ENCODE peak calls at places on chromosomes 11 and 22, in five cellular contexts. One of them, this sample, is unnamed.

GRCh38 chr11:125343086-125343731 is 152.9 kb downstream of the FEZ1 start:
- DNase-seq in endothelial cell: no peak
- DNase-seq in Panc1: no peak
- DNase-seq in CD8-positive, alpha-beta T cell: no peak
- DNase-seq in osteocyte: no peak
- DNase-seq in this sample: no peak

GRCh38 chr11:5291207-5291838 is 10.4 kb downstream of the OR51B4 start:
- DNase-seq in endothelial cell: no peak
- DNase-seq in Panc1: peak
- DNase-seq in CD8-positive, alpha-beta T cell: no peak
- DNase-seq in osteocyte: no peak
- DNase-seq in this sample: peak

GRCh38 chr11:2362414-2362813 is 14.7 kb upstream of the CD81 start:
- DNase-seq in endothelial cell: no peak
- DNase-seq in Panc1: no peak
- DNase-seq in CD8-positive, alpha-beta T cell: no peak
- DNase-seq in osteocyte: no peak
- DNase-seq in this sample: no peak

GRCh38 chr11:18000760-18001159 is 12.1 kb downstream of the SERGEF start:
- DNase-seq in endothelial cell: no peak
- DNase-seq in Panc1: no peak
- DNase-seq in CD8-positive, alpha-beta T cell: no peak
- DNase-seq in osteocyte: no peak
- DNase-seq in this sample: no peak

GRCh38 chr22:19823638-19824196 is 31.0 kb downstream of the GNB1L start:
- DNase-seq in endothelial cell: no peak
- DNase-seq in Panc1: no peak
- DNase-seq in CD8-positive, alpha-beta T cell: no peak
- DNase-seq in osteocyte: peak
- DNase-seq in this sample: no peak

GRCh38 chr11:10304495-10305261 is at the start of gene ADM:
- DNase-seq in endothelial cell: peak
- DNase-seq in Panc1: peak
- DNase-seq in CD8-positive, alpha-beta T cell: peak
- DNase-seq in osteocyte: peak
- DNase-seq in this sample: peak

GRCh38 chr11:57349491-57350274 is 11.5 kb downstream of the P2RX3 start:
- DNase-seq in endothelial cell: peak
- DNase-seq in Panc1: no peak
- DNase-seq in CD8-positive, alpha-beta T cell: peak
- DNase-seq in osteocyte: peak
- DNase-seq in this sample: peak

GRCh38 chr22:32413715-32414114 is 1.7 kb upstream of the RTCB start:
- DNase-seq in endothelial cell: peak
- DNase-seq in Panc1: no peak
- DNase-seq in CD8-positive, alpha-beta T cell: no peak
- DNase-seq in osteocyte: no peak
- DNase-seq in this sample: no peak

GRCh38 chr11:15967166-15967565 is 389.2 kb downstream of the SOX6 start:
- DNase-seq in endothelial cell: no peak
- DNase-seq in Panc1: no peak
- DNase-seq in CD8-positive, alpha-beta T cell: no peak
- DNase-seq in osteocyte: no peak
- DNase-seq in this sample: peak

GRCh38 chr11:100841711-100842407 is 154.8 kb downstream of the ARHGAP42 start:
- DNase-seq in endothelial cell: no peak
- DNase-seq in Panc1: no peak
- DNase-seq in CD8-positive, alpha-beta T cell: no peak
- DNase-seq in osteocyte: no peak
- DNase-seq in this sample: no peak

GRCh38 chr11:43399983-43400630 is 41.4 kb downstream of the TTC17 start:
- DNase-seq in endothelial cell: no peak
- DNase-seq in Panc1: no peak
- DNase-seq in CD8-positive, alpha-beta T cell: no peak
- DNase-seq in osteocyte: no peak
- DNase-seq in this sample: no peak

GRCh38 chr22:43993072-43993760 is 30.9 kb upstream of the PARVB start:
- DNase-seq in endothelial cell: peak
- DNase-seq in Panc1: peak
- DNase-seq in CD8-positive, alpha-beta T cell: peak
- DNase-seq in osteocyte: no peak
- DNase-seq in this sample: peak

GRCh38 chr11:313304-313786 is 495 bp upstream of the IFITM1 start:
- DNase-seq in endothelial cell: no peak
- DNase-seq in Panc1: no peak
- DNase-seq in CD8-positive, alpha-beta T cell: no peak
- DNase-seq in osteocyte: no peak
- DNase-seq in this sample: no peak

GRCh38 chr11:83449338-83449913 is 163.3 kb upstream of the CCDC90B start:
- DNase-seq in endothelial cell: no peak
- DNase-seq in Panc1: no peak
- DNase-seq in CD8-positive, alpha-beta T cell: no peak
- DNase-seq in osteocyte: no peak
- DNase-seq in this sample: no peak

GRCh38 chr22:40036591-40037225 is 42.0 kb downstream of the FAM83F start:
- DNase-seq in endothelial cell: peak
- DNase-seq in Panc1: peak
- DNase-seq in CD8-positive, alpha-beta T cell: peak
- DNase-seq in osteocyte: no peak
- DNase-seq in this sample: peak

GRCh38 chr22:41308054-41308453 is 6.7 kb downstream of the ZC3H7B start:
- DNase-seq in endothelial cell: no peak
- DNase-seq in Panc1: no peak
- DNase-seq in CD8-positive, alpha-beta T cell: no peak
- DNase-seq in osteocyte: no peak
- DNase-seq in this sample: no peak

GRCh38 chr11:35546317-35546716 is 20.9 kb upstream of the PAMR1 start:
- DNase-seq in endothelial cell: no peak
- DNase-seq in Panc1: no peak
- DNase-seq in CD8-positive, alpha-beta T cell: no peak
- DNase-seq in osteocyte: no peak
- DNase-seq in this sample: no peak

GRCh38 chr11:75596914-75597313 is 34.9 kb downstream of the SERPINH1 start:
- DNase-seq in endothelial cell: no peak
- DNase-seq in Panc1: no peak
- DNase-seq in CD8-positive, alpha-beta T cell: no peak
- DNase-seq in osteocyte: no peak
- DNase-seq in this sample: no peak

GRCh38 chr11:62593434-62594044 is 2.2 kb upstream of the TUT1 start:
- DNase-seq in endothelial cell: peak
- DNase-seq in Panc1: no peak
- DNase-seq in CD8-positive, alpha-beta T cell: peak
- DNase-seq in osteocyte: no peak
- DNase-seq in this sample: peak

GRCh38 chr11:28384418-28384817 is 276.2 kb downstream of the METTL15 start:
- DNase-seq in endothelial cell: no peak
- DNase-seq in Panc1: no peak
- DNase-seq in CD8-positive, alpha-beta T cell: no peak
- DNase-seq in osteocyte: no peak
- DNase-seq in this sample: peak

GRCh38 chr11:64969209-64969608 is 2.7 kb downstream of the MAJIN start:
- DNase-seq in endothelial cell: no peak
- DNase-seq in Panc1: peak
- DNase-seq in CD8-positive, alpha-beta T cell: no peak
- DNase-seq in osteocyte: no peak
- DNase-seq in this sample: no peak

DNA sequence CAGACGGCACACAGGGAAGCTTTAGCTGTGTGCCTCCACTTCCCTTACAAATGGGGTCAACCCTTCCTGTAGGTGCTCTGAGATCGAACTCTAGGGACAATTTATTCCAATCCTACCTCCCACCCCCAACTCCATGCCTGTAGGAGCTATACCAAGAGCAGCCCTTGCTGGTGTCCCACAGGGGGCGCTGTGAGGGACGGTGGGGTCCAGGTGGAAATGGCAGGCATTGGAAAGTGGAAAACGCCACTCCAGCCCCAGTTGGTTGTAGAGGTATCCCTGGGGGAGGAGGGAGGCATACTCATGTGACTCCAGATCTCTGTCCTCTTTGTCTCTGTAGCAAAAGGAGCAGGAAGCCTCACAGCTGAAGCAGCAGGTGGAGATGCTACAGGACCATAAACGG is 161.3 kb downstream of the MYO18B start:
- DNase-seq in endothelial cell: peak
- DNase-seq in Panc1: no peak
- DNase-seq in CD8-positive, alpha-beta T cell: no peak
- DNase-seq in osteocyte: peak
- DNase-seq in this sample: peak
- TF ChIP-seq CTCF in endothelial cell: peak
- TF ChIP-seq CTCF in Panc1: peak
- TF ChIP-seq CTCF in CD8-positive, alpha-beta T cell: no peak
- TF ChIP-seq CTCF in osteocyte: no peak
- TF ChIP-seq CTCF in this sample: peak

GRCh38 chr11:67629386-67630229 is at the start of gene NUDT8:
- DNase-seq in endothelial cell: peak
- DNase-seq in Panc1: no peak
- DNase-seq in CD8-positive, alpha-beta T cell: peak
- DNase-seq in osteocyte: peak
- DNase-seq in this sample: peak

GRCh38 chr11:67630230-67630942 is 649 bp upstream of the NUDT8 start:
- DNase-seq in endothelial cell: peak
- DNase-seq in Panc1: peak
- DNase-seq in CD8-positive, alpha-beta T cell: peak
- DNase-seq in osteocyte: peak
- DNase-seq in this sample: peak

GRCh38 chr11:67627394-67627787 is 2.3 kb downstream of the NUDT8 start:
- DNase-seq in endothelial cell: no peak
- DNase-seq in Panc1: no peak
- DNase-seq in CD8-positive, alpha-beta T cell: no peak
- DNase-seq in osteocyte: no peak
- DNase-seq in this sample: no peak

GRCh38 chr11:67627788-67628624 is 1.7 kb downstream of the NUDT8 start:
- DNase-seq in endothelial cell: no peak
- DNase-seq in Panc1: no peak
- DNase-seq in CD8-positive, alpha-beta T cell: no peak
- DNase-seq in osteocyte: peak
- DNase-seq in this sample: no peak

DNA sequence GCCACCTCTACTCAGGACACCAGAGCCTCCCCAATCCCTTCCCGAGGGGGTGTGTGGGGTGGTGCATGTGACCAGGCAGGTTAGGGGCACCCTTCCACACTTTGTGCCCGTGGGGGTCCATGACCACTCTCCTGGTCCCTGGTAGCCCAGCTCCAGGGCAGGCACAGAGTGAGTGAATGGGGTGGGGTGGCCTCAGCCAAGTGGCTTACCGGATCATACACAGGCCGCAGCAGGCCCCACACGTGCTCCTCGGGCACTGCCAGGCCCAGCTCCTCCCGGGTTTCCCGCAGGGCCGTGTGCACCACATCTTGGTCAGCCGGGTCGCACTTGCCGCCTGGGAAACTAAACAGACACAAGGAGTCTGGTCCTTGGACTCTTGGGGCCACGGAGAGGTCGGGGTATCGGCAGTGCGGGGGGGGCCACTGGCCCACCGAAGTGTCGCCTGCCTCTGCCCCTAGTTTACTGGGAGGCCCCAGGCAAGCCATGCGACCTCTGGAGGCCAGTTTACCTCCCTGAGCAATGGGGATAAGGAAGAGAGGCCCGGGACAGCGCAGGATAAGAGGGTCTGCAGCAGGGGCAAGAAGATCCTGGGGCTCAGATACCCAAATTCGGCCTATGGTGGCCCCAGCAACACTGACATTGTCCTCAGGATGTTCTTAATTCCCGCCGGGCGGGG is 889 bp downstream of the NUDT8 start:
- DNase-seq in endothelial cell: no peak
- DNase-seq in Panc1: no peak
- DNase-seq in CD8-positive, alpha-beta T cell: no peak
- DNase-seq in osteocyte: no peak
- DNase-seq in this sample: no peak
- TF ChIP-seq CTCF in endothelial cell: no peak
- TF ChIP-seq CTCF in Panc1: peak
- TF ChIP-seq CTCF in CD8-positive, alpha-beta T cell: no peak
- TF ChIP-seq CTCF in osteocyte: no peak
- TF ChIP-seq CTCF in this sample: no peak

GRCh38 chr11:7416080-7416479 is 69.2 kb upstream of the OLFML1 start:
- DNase-seq in endothelial cell: no peak
- DNase-seq in Panc1: no peak
- DNase-seq in CD8-positive, alpha-beta T cell: no peak
- DNase-seq in osteocyte: no peak
- DNase-seq in this sample: no peak

GRCh38 chr11:7415537-7415817 is 69.8 kb upstream of the OLFML1 start:
- DNase-seq in endothelial cell: no peak
- DNase-seq in Panc1: no peak
- DNase-seq in CD8-positive, alpha-beta T cell: no peak
- DNase-seq in osteocyte: no peak
- DNase-seq in this sample: no peak

GRCh38 chr11:7418916-7419315 is 66.4 kb upstream of the OLFML1 start:
- DNase-seq in endothelial cell: no peak
- DNase-seq in Panc1: no peak
- DNase-seq in CD8-positive, alpha-beta T cell: no peak
- DNase-seq in osteocyte: no peak
- DNase-seq in this sample: no peak

GRCh38 chr11:7417328-7417727 is 68.0 kb upstream of the OLFML1 start:
- DNase-seq in endothelial cell: no peak
- DNase-seq in Panc1: no peak
- DNase-seq in CD8-positive, alpha-beta T cell: no peak
- DNase-seq in osteocyte: no peak
- DNase-seq in this sample: no peak

DNA sequence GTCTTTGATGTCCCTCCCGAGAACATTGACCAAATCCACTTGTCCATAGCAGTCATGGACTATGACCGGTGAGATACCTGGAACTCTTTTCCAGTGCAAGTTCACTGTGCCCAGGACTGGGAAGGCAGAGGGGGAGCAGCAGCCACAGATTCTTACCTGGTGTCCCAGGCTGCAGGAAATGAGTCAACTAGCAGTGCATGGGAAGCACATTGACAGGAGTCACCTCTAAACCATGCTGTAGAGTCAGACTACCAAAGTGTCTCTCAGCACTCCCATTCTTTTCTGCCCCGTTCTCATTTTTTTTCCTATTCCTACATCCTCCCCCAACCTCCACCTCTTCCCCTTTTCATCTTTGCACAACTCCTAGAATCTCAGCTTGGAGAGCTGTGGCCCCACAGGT is 67.2 kb upstream of the OLFML1 start:
- DNase-seq in endothelial cell: no peak
- DNase-seq in Panc1: peak
- DNase-seq in CD8-positive, alpha-beta T cell: no peak
- DNase-seq in osteocyte: no peak
- DNase-seq in this sample: no peak
- TF ChIP-seq CTCF in endothelial cell: no peak
- TF ChIP-seq CTCF in Panc1: no peak
- TF ChIP-seq CTCF in CD8-positive, alpha-beta T cell: no peak
- TF ChIP-seq CTCF in osteocyte: no peak
- TF ChIP-seq CTCF in this sample: no peak

GRCh38 chr11:33062137-33062536 is 22.8 kb downstream of the TCP11L1 start:
- DNase-seq in endothelial cell: no peak
- DNase-seq in Panc1: no peak
- DNase-seq in CD8-positive, alpha-beta T cell: no peak
- DNase-seq in osteocyte: no peak
- DNase-seq in this sample: no peak

GRCh38 chr11:33065445-33066178 is 26.2 kb downstream of the TCP11L1 start:
- DNase-seq in endothelial cell: peak
- DNase-seq in Panc1: peak
- DNase-seq in CD8-positive, alpha-beta T cell: peak
- DNase-seq in osteocyte: peak
- DNase-seq in this sample: peak

GRCh38 chr11:33060271-33060670 is 20.9 kb downstream of the TCP11L1 start:
- DNase-seq in endothelial cell: no peak
- DNase-seq in Panc1: no peak
- DNase-seq in CD8-positive, alpha-beta T cell: no peak
- DNase-seq in osteocyte: no peak
- DNase-seq in this sample: no peak

GRCh38 chr11:33064033-33064825 is 24.9 kb downstream of the TCP11L1 start:
- DNase-seq in endothelial cell: no peak
- DNase-seq in Panc1: no peak
- DNase-seq in CD8-positive, alpha-beta T cell: no peak
- DNase-seq in osteocyte: no peak
- DNase-seq in this sample: no peak

GRCh38 chr11:33063326-33063775 is 24.0 kb downstream of the TCP11L1 start:
- DNase-seq in endothelial cell: no peak
- DNase-seq in Panc1: no peak
- DNase-seq in CD8-positive, alpha-beta T cell: no peak
- DNase-seq in osteocyte: no peak
- DNase-seq in this sample: no peak
- TF ChIP-seq CTCF in endothelial cell: no peak
- TF ChIP-seq CTCF in Panc1: no peak
- TF ChIP-seq CTCF in CD8-positive, alpha-beta T cell: no peak
- TF ChIP-seq CTCF in osteocyte: no peak
- TF ChIP-seq CTCF in this sample: no peak

This sample was measured in Calu3.